ENCODE peak calls at places on chromosomes 11 and 22, in four cellular contexts. One of them, this sample, is unnamed.

GRCh38 chr22:22787805-22788459 is 99.7 kb upstream of the IGLL5 start:
- DNase-seq in IMR-90: peak; percentile 28
- DNase-seq in K562: peak; percentile 100
- DNase-seq in GM12878: no peak
- DNase-seq in this sample: peak; percentile 34

GRCh38 chr11:12129227-12129626 is 18.8 kb downstream of the MICAL2 start:
- DNase-seq in IMR-90: no peak
- DNase-seq in K562: no peak
- DNase-seq in GM12878: no peak
- DNase-seq in this sample: no peak

GRCh38 chr11:44840526-44840925 is 110.2 kb downstream of the TP53I11 start:
- DNase-seq in IMR-90: no peak
- DNase-seq in K562: no peak
- DNase-seq in GM12878: no peak
- DNase-seq in this sample: no peak

GRCh38 chr11:32962016-32962415 is 53.7 kb upstream of the DEPDC7 start:
- DNase-seq in IMR-90: peak; percentile 10
- DNase-seq in K562: no peak
- DNase-seq in GM12878: no peak
- DNase-seq in this sample: no peak

GRCh38 chr11:72439455-72439854 is 5.1 kb upstream of the CLPB start:
- DNase-seq in IMR-90: peak; percentile 63
- DNase-seq in K562: no peak
- DNase-seq in GM12878: no peak
- DNase-seq in this sample: peak; percentile 21

GRCh38 chr11:6443269-6444003 is 2.6 kb upstream of the HPX start:
- DNase-seq in IMR-90: peak; percentile 50
- DNase-seq in K562: peak; percentile 77
- DNase-seq in GM12878: no peak
- DNase-seq in this sample: peak; percentile 56

GRCh38 chr11:83540112-83540675 is 254.0 kb upstream of the CCDC90B start:
- DNase-seq in IMR-90: peak; percentile 65
- DNase-seq in K562: no peak
- DNase-seq in GM12878: no peak
- DNase-seq in this sample: no peak

GRCh38 chr22:49622241-49623105 is 205.2 kb downstream of the BRD1 start:
- DNase-seq in IMR-90: no peak
- DNase-seq in K562: no peak
- DNase-seq in GM12878: no peak
- DNase-seq in this sample: no peak

GRCh38 chr22:39534591-39535301 is 2.2 kb upstream of the RPS19BP1 start:
- DNase-seq in IMR-90: peak; percentile 53
- DNase-seq in K562: peak; percentile 72
- DNase-seq in GM12878: no peak
- DNase-seq in this sample: peak; percentile 61

GRCh38 chr11:832529-833113 is at the start of gene CD151:
- DNase-seq in IMR-90: peak; percentile 45
- DNase-seq in K562: peak; percentile 74
- DNase-seq in GM12878: no peak
- DNase-seq in this sample: peak; percentile 55

GRCh38 chr11:57313071-57313787 is 11.5 kb downstream of the TNKS1BP1 start:
- DNase-seq in IMR-90: no peak
- DNase-seq in K562: no peak
- DNase-seq in GM12878: no peak
- DNase-seq in this sample: no peak

GRCh38 chr22:17726561-17727243 is 47.6 kb downstream of the BID start:
- DNase-seq in IMR-90: peak; percentile 72
- DNase-seq in K562: no peak
- DNase-seq in GM12878: no peak
- DNase-seq in this sample: no peak

GRCh38 chr11:30329150-30329940 is 6.4 kb downstream of the ARL14EP start:
- DNase-seq in IMR-90: no peak
- DNase-seq in K562: no peak
- DNase-seq in GM12878: no peak
- DNase-seq in this sample: no peak

GRCh38 chr11:47587733-47588326 is 1.4 kb downstream of the FAM180B start:
- DNase-seq in IMR-90: no peak
- DNase-seq in K562: no peak
- DNase-seq in GM12878: no peak
- DNase-seq in this sample: no peak

GRCh38 chr11:47955356-47955755 is 25.0 kb upstream of the PTPRJ start:
- DNase-seq in IMR-90: no peak
- DNase-seq in K562: no peak
- DNase-seq in GM12878: no peak
- DNase-seq in this sample: no peak

GRCh38 chr11:48017105-48017874 is 36.9 kb downstream of the PTPRJ start:
- DNase-seq in IMR-90: no peak
- DNase-seq in K562: no peak
- DNase-seq in GM12878: no peak
- DNase-seq in this sample: no peak

GRCh38 chr11:34345012-34345804 is 12.6 kb downstream of the ABTB2 start:
- DNase-seq in IMR-90: peak; percentile 66
- DNase-seq in K562: no peak
- DNase-seq in GM12878: no peak
- DNase-seq in this sample: no peak

GRCh38 chr22:48947636-48948035 is 880.0 kb downstream of the BRD1 start:
- DNase-seq in IMR-90: no peak
- DNase-seq in K562: no peak
- DNase-seq in GM12878: no peak
- DNase-seq in this sample: no peak

GRCh38 chr11:3165152-3165705 is at the start of gene OSBPL5:
- DNase-seq in IMR-90: peak; percentile 59
- DNase-seq in K562: peak; percentile 89
- DNase-seq in GM12878: no peak
- DNase-seq in this sample: peak; percentile 61

GRCh38 chr22:22730655-22731373 is 86.4 kb downstream of the GGTLC2 start:
- DNase-seq in IMR-90: no peak
- DNase-seq in K562: peak; percentile 55
- DNase-seq in GM12878: no peak
- DNase-seq in this sample: no peak

GRCh38 chr11:26572770-26573402 is 823 bp upstream of the MUC15 start:
- DNase-seq in IMR-90: no peak
- DNase-seq in K562: no peak
- DNase-seq in GM12878: no peak
- DNase-seq in this sample: no peak

GRCh38 chr22:44567846-44568493 is 69.9 kb upstream of the RTL6 start:
- DNase-seq in IMR-90: peak; percentile 39
- DNase-seq in K562: no peak
- DNase-seq in GM12878: no peak
- DNase-seq in this sample: peak; percentile 27

GRCh38 chr11:17771841-17772401 is 37.3 kb downstream of the KCNC1 start:
- DNase-seq in IMR-90: no peak
- DNase-seq in K562: no peak
- DNase-seq in GM12878: no peak
- DNase-seq in this sample: no peak

GRCh38 chr11:13667245-13667644 is 1.2 kb upstream of the FAR1 start:
- DNase-seq in IMR-90: peak; percentile 3
- DNase-seq in K562: no peak
- DNase-seq in GM12878: no peak
- DNase-seq in this sample: peak; percentile 17

GRCh38 chr11:64729851-64730382 is 6.9 kb upstream of the NRXN2 start:
- DNase-seq in IMR-90: no peak
- DNase-seq in K562: peak; percentile 82
- DNase-seq in GM12878: no peak
- DNase-seq in this sample: no peak

GRCh38 chr11:16403851-16404250 is 47.5 kb upstream of the SOX6 start:
- DNase-seq in IMR-90: no peak
- DNase-seq in K562: no peak
- DNase-seq in GM12878: no peak
- DNase-seq in this sample: no peak

GRCh38 chr11:16404781-16405180 is 48.4 kb upstream of the SOX6 start:
- DNase-seq in IMR-90: no peak
- DNase-seq in K562: no peak
- DNase-seq in GM12878: no peak
- DNase-seq in this sample: no peak

GRCh38 chr11:16406226-16406625 is 49.9 kb upstream of the SOX6 start:
- DNase-seq in IMR-90: peak; percentile 71
- DNase-seq in K562: no peak
- DNase-seq in GM12878: no peak
- DNase-seq in this sample: no peak

GRCh38 chr11:16403448-16403803 is 47.1 kb upstream of the SOX6 start:
- DNase-seq in IMR-90: no peak
- DNase-seq in K562: no peak
- DNase-seq in GM12878: no peak
- DNase-seq in this sample: peak; percentile 6

GRCh38 chr11:16402654-16403447 is 46.5 kb upstream of the SOX6 start:
- DNase-seq in IMR-90: no peak
- DNase-seq in K562: no peak
- DNase-seq in GM12878: no peak
- DNase-seq in this sample: no peak
- TF ChIP-seq FOS in IMR-90: no peak
- TF ChIP-seq FOS in K562: no peak
- TF ChIP-seq FOS in GM12878: no peak
- TF ChIP-seq FOS in this sample: no peak

DNA sequence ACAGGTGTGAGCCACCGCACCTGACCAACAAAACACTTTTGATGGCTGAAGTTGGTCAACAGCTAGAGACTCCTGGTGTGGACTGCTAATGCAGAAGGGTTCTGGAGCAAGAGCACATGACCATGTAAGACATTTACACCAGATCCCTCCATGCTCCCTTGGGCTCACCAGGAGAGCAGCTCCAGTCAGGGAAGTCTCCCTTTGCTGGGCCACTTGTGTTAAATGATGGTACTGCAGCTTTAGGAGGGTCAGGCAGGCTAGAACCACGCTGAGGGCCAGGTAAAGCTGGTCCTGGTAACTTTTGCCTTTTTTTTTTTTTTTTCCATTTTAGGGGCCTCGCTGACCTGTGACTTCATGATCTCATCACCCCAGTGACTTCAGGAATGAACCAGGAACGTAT is 146.4 kb downstream of the FBXO7 start:
- DNase-seq in IMR-90: no peak
- DNase-seq in K562: no peak
- DNase-seq in GM12878: no peak
- DNase-seq in this sample: no peak
- TF ChIP-seq FOS in IMR-90: no peak
- TF ChIP-seq FOS in K562: no peak
- TF ChIP-seq FOS in GM12878: no peak
- TF ChIP-seq FOS in this sample: no peak

GRCh38 chr11:122128146-122128545 is 12.1 kb upstream of the BLID start:
- DNase-seq in IMR-90: no peak
- DNase-seq in K562: no peak
- DNase-seq in GM12878: no peak
- DNase-seq in this sample: no peak
- TF ChIP-seq FOS in IMR-90: no peak
- TF ChIP-seq FOS in K562: no peak
- TF ChIP-seq FOS in GM12878: no peak
- TF ChIP-seq FOS in this sample: no peak

DNA sequence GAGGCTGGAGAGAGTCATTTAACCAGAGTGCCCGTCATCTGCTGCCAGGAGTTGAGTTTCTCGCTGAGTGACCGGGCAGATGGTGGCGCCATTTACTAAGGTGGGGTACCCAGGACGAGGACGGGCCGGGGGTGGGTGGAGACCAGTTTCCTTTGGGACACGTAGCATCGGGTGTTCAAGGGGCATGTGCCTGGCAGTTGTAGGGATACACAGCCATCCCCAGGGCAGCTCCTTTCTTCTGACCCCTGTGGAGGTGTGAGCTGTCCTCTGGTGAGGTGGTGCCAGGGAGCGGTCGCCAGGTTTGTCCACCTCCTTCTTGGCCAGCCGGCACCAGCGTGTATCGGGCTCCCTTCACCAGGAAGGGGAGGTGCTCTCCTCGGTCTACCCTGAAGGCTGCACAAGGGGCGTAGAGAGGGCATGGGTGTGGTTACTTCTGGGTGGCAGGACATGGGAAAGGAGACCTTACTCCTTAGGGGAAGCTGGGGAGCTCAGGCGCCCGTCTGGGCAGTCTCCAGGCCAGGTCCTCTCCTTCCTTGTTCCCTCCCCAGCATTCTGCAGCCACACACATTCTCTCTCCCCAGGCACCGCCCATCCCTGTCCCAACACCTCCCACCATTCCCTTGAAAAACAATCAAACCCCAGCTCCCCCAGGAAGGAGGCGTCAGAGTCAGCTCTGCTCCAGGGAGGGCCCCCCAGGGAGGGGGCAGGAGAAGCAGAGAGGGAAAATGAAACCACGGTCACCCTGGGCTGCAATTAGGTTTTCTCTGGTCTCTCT is 10.3 kb upstream of the MB start:
- DNase-seq in IMR-90: peak; percentile 90
- DNase-seq in K562: no peak
- DNase-seq in GM12878: no peak
- DNase-seq in this sample: peak; percentile 76
- TF ChIP-seq FOS in IMR-90: no peak
- TF ChIP-seq FOS in K562: no peak
- TF ChIP-seq FOS in GM12878: no peak
- TF ChIP-seq FOS in this sample: no peak

DNA sequence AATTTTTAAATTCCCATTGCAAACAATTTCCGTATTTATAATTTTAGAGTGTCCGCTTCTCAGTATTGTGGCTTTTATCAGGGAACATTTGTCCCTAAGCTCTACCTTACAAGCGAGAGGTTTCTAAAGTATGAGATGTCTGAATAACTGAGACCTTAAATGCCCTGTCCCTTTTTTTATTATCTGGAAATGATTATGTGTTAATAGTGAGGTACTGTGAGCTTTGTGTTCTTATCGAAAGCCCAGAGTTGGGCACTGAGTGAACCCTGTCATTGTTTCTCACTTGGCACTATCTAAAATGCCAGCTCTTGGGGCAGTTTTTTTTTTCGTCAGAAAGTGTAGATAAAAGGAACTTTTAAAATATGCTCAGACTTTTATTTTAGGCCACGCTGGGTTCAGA is 9.5 kb downstream of the CTTN start:
- DNase-seq in IMR-90: no peak
- DNase-seq in K562: no peak
- DNase-seq in GM12878: no peak
- DNase-seq in this sample: no peak
- TF ChIP-seq FOS in IMR-90: no peak
- TF ChIP-seq FOS in K562: no peak
- TF ChIP-seq FOS in GM12878: no peak
- TF ChIP-seq FOS in this sample: no peak

GRCh38 chr11:45892856-45893255 is 7.4 kb downstream of the MAPK8IP1 start:
- DNase-seq in IMR-90: no peak
- DNase-seq in K562: no peak
- DNase-seq in GM12878: no peak
- DNase-seq in this sample: no peak
- TF ChIP-seq FOS in IMR-90: no peak
- TF ChIP-seq FOS in K562: no peak
- TF ChIP-seq FOS in GM12878: no peak
- TF ChIP-seq FOS in this sample: no peak

This sample was measured in endothelial cell of umbilical vein.